ENCODE peak calls at places on chromosomes 16 and 17, in four cellular contexts. One of them, this sample, is unnamed.

GRCh38 chr16:66705790-66706505 is 9.4 kb upstream of the CMTM4 start:
- DNase-seq in dermis blood vessel endothelial cell: peak
- DNase-seq in Ammon's horn: peak
- DNase-seq in GOT3: no peak
- DNase-seq in this sample: no peak

GRCh38 chr17:50219939-50220465 is 18.6 kb upstream of the COL1A1 start:
- DNase-seq in dermis blood vessel endothelial cell: no peak
- DNase-seq in Ammon's horn: no peak
- DNase-seq in GOT3: no peak
- DNase-seq in this sample: no peak

GRCh38 chr17:78184311-78184710 is 2.5 kb downstream of the TK1 start:
- DNase-seq in dermis blood vessel endothelial cell: no peak
- DNase-seq in Ammon's horn: no peak
- DNase-seq in GOT3: no peak
- DNase-seq in this sample: no peak

GRCh38 chr16:71311553-71312158 is 22.5 kb upstream of the CMTR2 start:
- DNase-seq in dermis blood vessel endothelial cell: peak
- DNase-seq in Ammon's horn: peak
- DNase-seq in GOT3: no peak
- DNase-seq in this sample: peak

GRCh38 chr17:29930399-29931010 is 477 bp upstream of the SSH2 start:
- DNase-seq in dermis blood vessel endothelial cell: peak
- DNase-seq in Ammon's horn: peak
- DNase-seq in GOT3: no peak
- DNase-seq in this sample: no peak

GRCh38 chr17:48542956-48543853 is 1.7 kb downstream of the HOXB2 start:
- DNase-seq in dermis blood vessel endothelial cell: peak
- DNase-seq in Ammon's horn: no peak
- DNase-seq in GOT3: no peak
- DNase-seq in this sample: no peak

GRCh38 chr17:50051082-50051576 is 4.8 kb upstream of the ITGA3 start:
- DNase-seq in dermis blood vessel endothelial cell: peak
- DNase-seq in Ammon's horn: no peak
- DNase-seq in GOT3: peak
- DNase-seq in this sample: peak

GRCh38 chr17:7250655-7251329 is 742 bp downstream of the CTDNEP1 start:
- DNase-seq in dermis blood vessel endothelial cell: peak
- DNase-seq in Ammon's horn: no peak
- DNase-seq in GOT3: no peak
- DNase-seq in this sample: no peak

GRCh38 chr17:63446981-63447687 is 1.0 kb upstream of the CYB561 start:
- DNase-seq in dermis blood vessel endothelial cell: peak
- DNase-seq in Ammon's horn: no peak
- DNase-seq in GOT3: no peak
- DNase-seq in this sample: no peak

GRCh38 chr16:50185005-50185505 is 31.9 kb downstream of the TENT4B start:
- DNase-seq in dermis blood vessel endothelial cell: peak
- DNase-seq in Ammon's horn: no peak
- DNase-seq in GOT3: no peak
- DNase-seq in this sample: no peak

GRCh38 chr17:75047398-75048098 is 523 bp downstream of the KCTD2 start:
- DNase-seq in dermis blood vessel endothelial cell: peak
- DNase-seq in Ammon's horn: no peak
- DNase-seq in GOT3: no peak
- DNase-seq in this sample: no peak

GRCh38 chr17:49217651-49218413 is 7.3 kb downstream of the ABI3 start:
- DNase-seq in dermis blood vessel endothelial cell: no peak
- DNase-seq in Ammon's horn: peak
- DNase-seq in GOT3: no peak
- DNase-seq in this sample: no peak

GRCh38 chr17:46212634-46213435 is 19.6 kb upstream of the KANSL1 start:
- DNase-seq in dermis blood vessel endothelial cell: peak
- DNase-seq in Ammon's horn: peak
- DNase-seq in GOT3: no peak
- DNase-seq in this sample: peak

GRCh38 chr16:50839920-50840729 is 98.2 kb downstream of the CYLD start:
- DNase-seq in dermis blood vessel endothelial cell: no peak
- DNase-seq in Ammon's horn: no peak
- DNase-seq in GOT3: no peak
- DNase-seq in this sample: no peak

GRCh38 chr17:61468263-61468907 is 16.2 kb downstream of the TBX4 start:
- DNase-seq in dermis blood vessel endothelial cell: no peak
- DNase-seq in Ammon's horn: no peak
- DNase-seq in GOT3: no peak
- DNase-seq in this sample: no peak

GRCh38 chr17:29583324-29584248 is 5.9 kb downstream of the GIT1 start:
- DNase-seq in dermis blood vessel endothelial cell: no peak
- DNase-seq in Ammon's horn: peak
- DNase-seq in GOT3: no peak
- DNase-seq in this sample: no peak

GRCh38 chr16:54236761-54237160 is 49.8 kb downstream of the IRX3 start:
- DNase-seq in dermis blood vessel endothelial cell: no peak
- DNase-seq in Ammon's horn: no peak
- DNase-seq in GOT3: no peak
- DNase-seq in this sample: no peak

GRCh38 chr17:79000396-79001189 is 9.0 kb downstream of the CANT1 start:
- DNase-seq in dermis blood vessel endothelial cell: no peak
- DNase-seq in Ammon's horn: no peak
- DNase-seq in GOT3: no peak
- DNase-seq in this sample: no peak

GRCh38 chr17:78040561-78041400 is 82.3 kb downstream of the TNRC6C start:
- DNase-seq in dermis blood vessel endothelial cell: peak
- DNase-seq in Ammon's horn: peak
- DNase-seq in GOT3: no peak
- DNase-seq in this sample: no peak

GRCh38 chr17:79670537-79671386 is 59.9 kb upstream of the RBFOX3 start:
- DNase-seq in dermis blood vessel endothelial cell: no peak
- DNase-seq in Ammon's horn: no peak
- DNase-seq in GOT3: no peak
- DNase-seq in this sample: no peak

GRCh38 chr17:76827736-76828135 is 40.5 kb upstream of the MGAT5B start:
- DNase-seq in dermis blood vessel endothelial cell: no peak
- DNase-seq in Ammon's horn: no peak
- DNase-seq in GOT3: no peak
- DNase-seq in this sample: no peak

GRCh38 chr16:74083582-74083981 is 213.0 kb upstream of the PSMD7 start:
- DNase-seq in dermis blood vessel endothelial cell: no peak
- DNase-seq in Ammon's horn: no peak
- DNase-seq in GOT3: no peak
- DNase-seq in this sample: no peak

GRCh38 chr16:68423771-68424170 is 24.5 kb downstream of the SMPD3 start:
- DNase-seq in dermis blood vessel endothelial cell: no peak
- DNase-seq in Ammon's horn: no peak
- DNase-seq in GOT3: no peak
- DNase-seq in this sample: no peak

GRCh38 chr17:9924735-9925191 is 19.7 kb upstream of the RCVRN start:
- DNase-seq in dermis blood vessel endothelial cell: peak
- DNase-seq in Ammon's horn: peak
- DNase-seq in GOT3: no peak
- DNase-seq in this sample: peak

GRCh38 chr17:30921544-30922196 is at the start of gene ADAP2:
- DNase-seq in dermis blood vessel endothelial cell: peak
- DNase-seq in Ammon's horn: peak
- DNase-seq in GOT3: no peak
- DNase-seq in this sample: no peak

GRCh38 chr17:58246104-58246740 is 7.8 kb downstream of the LPO start:
- DNase-seq in dermis blood vessel endothelial cell: no peak
- DNase-seq in Ammon's horn: no peak
- DNase-seq in GOT3: no peak
- DNase-seq in this sample: no peak

GRCh38 chr16:51071326-51071725 is 79.7 kb downstream of the SALL1 start:
- DNase-seq in dermis blood vessel endothelial cell: no peak
- DNase-seq in Ammon's horn: no peak
- DNase-seq in GOT3: no peak
- DNase-seq in this sample: no peak